ENCODE peak calls at places on chromosomes 12 and 14, in five cellular contexts. L is GM23338, P is cardiac muscle cell, H is bronchial epithelial cell, X is heart left ventricle. M is an unnamed sample.

GRCh38 chr12:51827925-51828818 is 20.3 kb downstream of the FIGNL2 start:
- DNase-seq in L (no peak), P (no peak), H (peak; percentile 82), X (no peak), M (no peak)

GRCh38 chr14:47300801-47301200 is 374.6 kb downstream of the MDGA2 start:
- DNase-seq in L (peak; percentile 17), P (no peak), H (no peak), X (no peak), M (no peak)

GRCh38 chr12:104215638-104216297 is at the start of gene TXNRD1:
- DNase-seq in L (peak; percentile 94), P (peak; percentile 87), H (peak; percentile 55), X (peak; percentile 91), M (peak; percentile 84)

GRCh38 chr12:6608592-6609311 is 1.6 kb upstream of the CHD4 start:
- DNase-seq in L (peak; percentile 47), P (no peak), H (no peak), X (no peak), M (no peak)

GRCh38 chr14:73780391-73780790 is 66.2 kb upstream of the PNMA1 start:
- DNase-seq in L (no peak), P (no peak), H (no peak), X (no peak), M (no peak)

GRCh38 chr12:121005346-121005815 is 10.9 kb downstream of the C12orf43 start:
- DNase-seq in L (peak; percentile 87), P (peak; percentile 54), H (peak; percentile 39), X (no peak), M (peak; percentile 78)

GRCh38 chr12:27914956-27915355 is 57.6 kb downstream of the PTHLH start:
- DNase-seq in L (no peak), P (no peak), H (no peak), X (no peak), M (no peak)

GRCh38 chr14:65214741-65215140 is 112.4 kb upstream of the MAX start:
- DNase-seq in L (no peak), P (peak; percentile 78), H (no peak), X (peak; percentile 45), M (no peak)

GRCh38 chr12:27772328-27773049 is 7.5 kb upstream of the KLHL42 start:
- DNase-seq in L (no peak), P (no peak), H (peak; percentile 53), X (no peak), M (no peak)

GRCh38 chr14:51491036-51491545 is 160.6 kb upstream of the FRMD6 start:
- DNase-seq in L (no peak), P (no peak), H (no peak), X (no peak), M (no peak)

GRCh38 chr14:104494483-104494882 is 85.1 kb upstream of the C14orf180 start:
- DNase-seq in L (no peak), P (no peak), H (no peak), X (no peak), M (no peak)

GRCh38 chr12:98606367-98606985 is 13.0 kb downstream of the SLC25A3 start:
- DNase-seq in L (no peak), P (no peak), H (peak; percentile 18), X (no peak), M (no peak)

GRCh38 chr12:53484686-53485567 is 14.3 kb downstream of the MAP3K12 start:
- DNase-seq in L (no peak), P (no peak), H (peak; percentile 63), X (no peak), M (no peak)

GRCh38 chr12:106732890-106733289 is 41.6 kb upstream of the RIC8B start:
- DNase-seq in L (no peak), P (no peak), H (no peak), X (no peak), M (no peak)

GRCh38 chr12:95230313-95230712 is 12.7 kb downstream of the VEZT start:
- DNase-seq in L (no peak), P (no peak), H (no peak), X (no peak), M (no peak)

GRCh38 chr14:62718629-62719028 is 326.6 kb downstream of the KCNH5 start:
- DNase-seq in L (no peak), P (no peak), H (no peak), X (no peak), M (no peak)

GRCh38 chr14:104499784-104500496 is 79.6 kb upstream of the C14orf180 start:
- DNase-seq in L (no peak), P (no peak), H (no peak), X (no peak), M (no peak)

GRCh38 chr14:68502196-68502595 is 290.7 kb downstream of the ZFP36L1 start:
- DNase-seq in L (no peak), P (no peak), H (no peak), X (no peak), M (no peak)

GRCh38 chr12:24797901-24798300 is 151.0 kb downstream of the BCAT1 start:
- DNase-seq in L (no peak), P (no peak), H (no peak), X (no peak), M (no peak)

GRCh38 chr14:101561145-101561896 is at the start of gene DIO3:
- DNase-seq in L (peak; percentile 93), P (peak; percentile 93), H (no peak), X (no peak), M (peak; percentile 65)

GRCh38 chr14:63192085-63192484 is 12.2 kb upstream of the RHOJ start:
- DNase-seq in L (no peak), P (no peak), H (peak; percentile 87), X (no peak), M (no peak)

GRCh38 chr14:96271421-96271762 is 15.4 kb downstream of the BDKRB1 start:
- DNase-seq in L (no peak), P (no peak), H (peak; percentile 98), X (no peak), M (no peak)

GRCh38 chr12:10362325-10362724 is 27.5 kb downstream of the KLRK1 start:
- DNase-seq in L (no peak), P (no peak), H (peak; percentile 64), X (no peak), M (no peak)

GRCh38 chr14:26104686-26105085 is 493.1 kb downstream of the NOVA1 start:
- DNase-seq in L (peak; percentile 37), P (no peak), H (no peak), X (no peak), M (no peak)

GRCh38 chr14:88983755-88984154 is 159.3 kb downstream of the TTC8 start:
- DNase-seq in L (no peak), P (no peak), H (peak; percentile 91), X (no peak), M (no peak)

DNA sequence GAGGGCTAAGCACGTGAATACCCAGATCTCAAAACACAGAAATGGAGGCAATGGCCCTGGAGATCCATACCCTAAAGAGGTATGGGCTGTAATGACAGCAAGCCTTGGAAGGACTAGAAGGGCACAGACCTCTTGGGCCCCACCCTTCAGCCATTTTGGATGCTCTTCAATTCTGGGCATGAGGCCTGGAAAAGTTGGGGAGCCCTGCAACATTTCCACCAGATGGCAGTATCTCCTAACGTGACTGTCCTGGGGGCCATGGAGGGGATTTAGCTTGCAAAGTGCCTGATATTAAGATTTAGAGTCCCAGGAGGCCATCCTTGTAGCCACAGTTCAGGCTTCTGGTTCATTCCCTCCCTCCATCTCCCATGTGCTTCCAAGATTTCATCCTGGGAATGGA is 30.2 kb downstream of the KCNA5 start:
- DNase-seq in L (peak; percentile 77), P (no peak), H (no peak), X (no peak), M (no peak)
- TF ChIP-seq CTCF in L (peak; percentile 81), P (peak; percentile 45), H (peak; percentile 23), X (no peak), M (no peak)

DNA sequence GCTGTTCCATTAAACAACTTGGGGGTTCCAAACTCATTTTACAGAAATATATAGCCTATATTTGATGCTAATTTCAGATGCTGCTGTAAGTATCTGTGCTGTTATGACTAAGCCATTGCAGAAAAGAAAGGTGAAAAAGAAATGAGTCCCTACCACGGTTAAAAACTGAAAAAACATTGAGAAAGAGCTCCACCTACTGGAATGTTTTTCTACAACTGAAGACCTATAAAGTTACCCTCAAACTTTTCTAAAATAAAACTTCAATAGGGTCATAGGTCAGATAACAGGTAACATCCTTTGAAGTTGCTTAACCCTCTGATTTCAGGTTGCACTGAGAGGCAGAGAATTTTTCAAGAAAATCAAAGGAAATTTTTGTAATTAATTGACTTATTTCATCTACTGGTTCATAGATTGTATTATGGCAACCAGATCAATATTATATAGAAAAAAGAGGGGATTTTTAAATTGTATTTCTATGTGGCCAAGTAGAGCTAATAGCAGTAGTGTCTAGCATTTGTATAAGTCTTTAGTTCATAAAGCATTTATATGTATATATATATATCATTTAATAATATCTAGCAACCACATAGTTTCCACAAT is 279.9 kb downstream of the RPS29 start:
- DNase-seq in L (peak; percentile 77), P (peak; percentile 51), H (peak; percentile 33), X (no peak), M (no peak)
- TF ChIP-seq CTCF in L (peak; percentile 54), P (peak; percentile 46), H (peak; percentile 39), X (peak; percentile 50), M (peak; percentile 77)

GRCh38 chr14:22185191-22185590 is 403.8 kb downstream of the DAD1 start:
- DNase-seq in L (no peak), P (no peak), H (peak; percentile 60), X (no peak), M (no peak)
- TF ChIP-seq CTCF in L (no peak), P (no peak), H (no peak), X (no peak), M (no peak)

DNA sequence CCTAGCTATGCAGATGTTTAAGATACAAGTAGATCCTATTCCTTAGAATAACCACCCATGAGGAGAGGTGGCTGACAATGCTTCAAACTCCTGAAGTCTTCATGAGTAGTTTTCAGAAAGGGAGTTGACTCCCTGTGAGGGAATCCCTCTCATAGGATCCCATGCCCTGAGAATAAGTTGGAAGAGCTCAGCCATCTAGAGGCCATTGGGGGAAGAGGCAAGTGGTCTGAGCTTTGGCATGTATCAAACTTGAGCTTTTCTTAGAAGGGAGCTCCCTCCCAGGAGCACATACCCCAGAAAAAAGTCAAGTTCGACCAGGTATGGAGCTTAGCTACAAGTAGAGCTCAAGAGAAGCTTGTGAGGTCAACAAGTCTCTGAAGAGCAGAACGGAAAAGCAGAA is 165.7 kb upstream of the RBM19 start:
- DNase-seq in L (peak; percentile 56), P (no peak), H (no peak), X (no peak), M (no peak)
- TF ChIP-seq CTCF in L (peak; percentile 68), P (no peak), H (no peak), X (peak; percentile 28), M (no peak)

GRCh38 chr12:83958997-83959396 is 953.6 kb downstream of the SLC6A15 start:
- DNase-seq in L (no peak), P (no peak), H (peak; percentile 64), X (no peak), M (no peak)

GRCh38 chr12:83960767-83961166 is 951.8 kb downstream of the SLC6A15 start:
- DNase-seq in L (no peak), P (no peak), H (no peak), X (no peak), M (no peak)

GRCh38 chr12:83954071-83954789 is 958.4 kb downstream of the SLC6A15 start:
- DNase-seq in L (no peak), P (no peak), H (no peak), X (no peak), M (no peak)

GRCh38 chr12:83954939-83955601 is 957.5 kb downstream of the SLC6A15 start:
- DNase-seq in L (peak; percentile 73), P (no peak), H (peak; percentile 17), X (no peak), M (no peak)
- TF ChIP-seq CTCF in L (peak; percentile 64), P (peak; percentile 20), H (peak; percentile 39), X (no peak), M (no peak)

GRCh38 chr14:103091041-103091882 is 3.3 kb upstream of the EXOC3L4 start:
- DNase-seq in L (peak; percentile 70), P (peak; percentile 73), H (no peak), X (peak; percentile 72), M (peak; percentile 62)
- TF ChIP-seq CTCF in L (peak; percentile 60), P (peak; percentile 38), H (peak; percentile 44), X (peak; percentile 65), M (peak; percentile 47)

GRCh38 chr12:15184484-15184883 is 36.7 kb downstream of the RERG start:
- DNase-seq in L (no peak), P (no peak), H (no peak), X (no peak), M (no peak)
- TF ChIP-seq CTCF in L (no peak), P (no peak), H (no peak), X (no peak), M (no peak)